ENCODE peak calls at places on chromosomes 7 and 10, in four cellular contexts. K is SK-N-SH, F is K562, Z is HepG2. A is an unnamed sample.

GRCh38 chr10:70559861-70560260 is 42.7 kb downstream of the PRF1 start:
- DNase-seq in K (no peak), Z (no peak), F (no peak), A (no peak)

GRCh38 chr7:99831595-99831994 is 3.8 kb downstream of the CYP3A43 start:
- DNase-seq in F (no peak), Z (peak; percentile 38), K (no peak), A (no peak)

GRCh38 chr10:14396441-14397048 is 65.8 kb upstream of the FRMD4A start:
- DNase-seq in F (peak; percentile 19), Z (no peak), K (peak; percentile 47), A (no peak)

GRCh38 chr7:41624818-41625217 is 78.1 kb downstream of the INHBA start:
- DNase-seq in Z (no peak), K (no peak), F (no peak), A (no peak)

GRCh38 chr7:4631664-4632171 is 50.4 kb upstream of the FOXK1 start:
- DNase-seq in K (peak; percentile 88), F (peak; percentile 76), Z (peak; percentile 84), A (peak; percentile 85)

GRCh38 chr7:109622320-109622719 is 1052.6 kb downstream of the DNAJB9 start:
- DNase-seq in Z (no peak), F (no peak), K (no peak), A (no peak)

GRCh38 chr10:15136960-15137359 is 31.5 kb downstream of the NMT2 start:
- DNase-seq in F (no peak), K (no peak), Z (peak; percentile 39), A (no peak)

GRCh38 chr10:131816941-131817700 is 83.7 kb upstream of the PPP2R2D start:
- DNase-seq in Z (no peak), F (no peak), K (peak; percentile 6), A (no peak)

GRCh38 chr10:121832647-121833046 is 95.2 kb downstream of the ATE1 start:
- DNase-seq in Z (no peak), K (no peak), F (no peak), A (no peak)

GRCh38 chr7:140677496-140677895 is 4.8 kb downstream of the ADCK2 start:
- DNase-seq in F (no peak), Z (no peak), K (no peak), A (no peak)

GRCh38 chr10:14325325-14325955 is 5.3 kb downstream of the FRMD4A start:
- DNase-seq in K (no peak), Z (peak; percentile 24), F (peak; percentile 42), A (peak; percentile 50)

GRCh38 chr10:50373821-50374501 is 122.6 kb upstream of the ASAH2 start:
- DNase-seq in F (no peak), Z (no peak), K (no peak), A (no peak)

GRCh38 chr7:93890041-93890463 is 501 bp downstream of the TFPI2 start:
- DNase-seq in Z (no peak), F (no peak), K (peak; percentile 69), A (no peak)
- TF ChIP-seq ELF1 in Z (no peak), F (no peak), K (no peak), A (no peak)

GRCh38 chr7:46174192-46174572 is 253.1 kb upstream of the IGFBP3 start:
- DNase-seq in Z (no peak), K (no peak), F (no peak), A (no peak)

GRCh38 chr7:46173526-46174191 is 252.6 kb upstream of the IGFBP3 start:
- DNase-seq in F (no peak), Z (no peak), K (no peak), A (no peak)

GRCh38 chr7:46178685-46179084 is 257.6 kb upstream of the IGFBP3 start:
- DNase-seq in F (no peak), K (no peak), Z (no peak), A (no peak)

GRCh38 chr7:46175221-46175620 is 254.1 kb upstream of the IGFBP3 start:
- DNase-seq in F (no peak), Z (no peak), K (no peak), A (no peak)

GRCh38 chr7:46179211-46179610 is 258.1 kb upstream of the IGFBP3 start:
- DNase-seq in F (no peak), K (no peak), Z (no peak), A (no peak)
- TF ChIP-seq ELF1 in F (no peak), K (no peak), Z (no peak), A (no peak)

GRCh38 chr10:86657396-86658011 is 3.2 kb downstream of the OPN4 start:
- DNase-seq in K (peak; percentile 7), F (no peak), Z (no peak), A (no peak)
- TF ChIP-seq ELF1 in K (no peak), F (no peak), Z (no peak), A (no peak)

GRCh38 chr7:13835442-13835841 is 154.0 kb downstream of the ETV1 start:
- DNase-seq in K (no peak), Z (no peak), F (no peak), A (no peak)
- TF ChIP-seq ELF1 in K (no peak), Z (no peak), F (no peak), A (no peak)

GRCh38 chr10:102743588-102744373 is at the start of gene WBP1L:
- DNase-seq in F (peak; percentile 92), K (peak; percentile 91), Z (peak; percentile 99), A (peak; percentile 100)

GRCh38 chr10:102743078-102743587 is 615 bp upstream of the WBP1L start:
- DNase-seq in F (no peak), Z (no peak), K (no peak), A (no peak)

GRCh38 chr10:102741848-102742247 is 1.9 kb upstream of the WBP1L start:
- DNase-seq in Z (no peak), F (no peak), K (no peak), A (no peak)

GRCh38 chr10:102745157-102745556 is 1.4 kb downstream of the WBP1L start:
- DNase-seq in Z (no peak), F (no peak), K (no peak), A (no peak)

DNA sequence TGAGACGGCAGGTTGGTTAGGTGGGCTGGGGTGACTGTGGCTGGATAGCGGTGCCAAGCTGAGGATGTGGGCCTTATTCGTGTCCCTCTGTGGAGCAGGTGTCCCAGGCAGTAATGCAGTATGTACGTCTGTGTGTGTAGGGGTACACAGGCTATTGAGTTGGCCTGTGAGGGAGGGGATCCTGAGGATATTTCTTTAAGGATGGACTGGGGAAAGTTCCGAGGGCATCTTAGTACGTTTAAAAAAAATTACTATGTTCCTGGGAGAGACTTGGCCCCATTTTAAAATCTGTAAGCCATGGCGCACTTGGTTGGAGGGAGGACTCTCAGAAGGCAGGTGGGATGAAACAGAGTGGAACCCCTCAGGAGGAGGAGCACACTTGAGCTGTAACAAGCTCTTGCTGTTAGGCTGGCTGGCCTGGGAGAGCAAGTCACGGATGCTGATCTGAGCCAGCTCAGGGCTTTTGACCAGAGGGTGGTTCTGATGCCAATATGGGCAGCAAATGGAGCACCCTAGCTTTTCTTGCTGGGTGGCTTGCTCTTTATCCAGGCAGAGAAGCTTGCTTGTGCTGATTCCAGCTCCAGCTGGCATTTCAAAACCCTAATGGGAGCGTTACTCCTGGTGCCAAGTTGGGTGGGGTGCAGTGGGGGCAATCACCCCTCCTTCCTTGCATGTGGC is 765 bp downstream of the WBP1L start:
- DNase-seq in K (no peak), F (no peak), Z (no peak), A (no peak)
- TF ChIP-seq ELF1 in K (no peak), F (no peak), Z (no peak), A (no peak)

GRCh38 chr7:104971290-104972071 is 42.5 kb upstream of the KMT2E start:
- DNase-seq in F (no peak), Z (peak; percentile 47), K (no peak), A (no peak)

GRCh38 chr7:104973909-104974415 is 40.0 kb upstream of the KMT2E start:
- DNase-seq in F (no peak), K (no peak), Z (no peak), A (no peak)

GRCh38 chr7:104969183-104969582 is 44.8 kb upstream of the KMT2E start:
- DNase-seq in K (no peak), F (no peak), Z (no peak), A (no peak)

GRCh38 chr7:104973227-104973626 is 40.8 kb upstream of the KMT2E start:
- DNase-seq in Z (no peak), F (no peak), K (no peak), A (no peak)

GRCh38 chr7:104972510-104972909 is 41.5 kb upstream of the KMT2E start:
- DNase-seq in K (no peak), F (no peak), Z (no peak), A (no peak)
- TF ChIP-seq ELF1 in K (no peak), F (no peak), Z (no peak), A (no peak)

GRCh38 chr7:2730846-2731770 is 43.1 kb downstream of the AMZ1 start:
- DNase-seq in Z (no peak), F (no peak), K (no peak), A (no peak)
- TF ChIP-seq ELF1 in Z (no peak), F (no peak), K (no peak), A (no peak)

GRCh38 chr7:137956591-137956990 is 45.3 kb downstream of the CREB3L2 start:
- DNase-seq in Z (no peak), K (no peak), F (no peak), A (no peak)
- TF ChIP-seq ELF1 in Z (no peak), K (no peak), F (no peak), A (no peak)

GRCh38 chr10:31808258-31809218 is 120.1 kb downstream of the ARHGAP12 start:
- DNase-seq in F (peak; percentile 13), Z (peak; percentile 21), K (peak; percentile 32), A (peak; percentile 6)
- TF ChIP-seq ELF1 in F (no peak), Z (no peak), K (no peak), A (no peak)

GRCh38 chr7:157133304-157133703 is 5.4 kb upstream of the UBE3C start:
- DNase-seq in K (no peak), F (no peak), Z (no peak), A (no peak)
- TF ChIP-seq ELF1 in K (no peak), F (no peak), Z (no peak), A (no peak)

A was measured in HCT116.